ENCODE peak calls at places on chromosomes 12 and 14, in nine cellular contexts. One of them, this sample, is unnamed.

GRCh38 chr12:117907108-117907689 is 61.6 kb downstream of the KSR2 start:
- DNase-seq in brain microvascular endothelial cell: no peak
- DNase-seq in AG09319: no peak
- DNase-seq in body of pancreas: peak
- DNase-seq in heart left ventricle: no peak
- DNase-seq in AG04450: no peak
- DNase-seq in CD4-positive, alpha-beta T cell: no peak
- DNase-seq in left ventricle myocardium inferior: no peak
- DNase-seq in right atrium auricular region: no peak
- DNase-seq in this sample: no peak

GRCh38 chr12:12047682-12048081 is 23.1 kb upstream of the BCL2L14 start:
- DNase-seq in brain microvascular endothelial cell: no peak
- DNase-seq in AG09319: no peak
- DNase-seq in body of pancreas: no peak
- DNase-seq in heart left ventricle: no peak
- DNase-seq in AG04450: no peak
- DNase-seq in CD4-positive, alpha-beta T cell: no peak
- DNase-seq in left ventricle myocardium inferior: no peak
- DNase-seq in right atrium auricular region: no peak
- DNase-seq in this sample: no peak

GRCh38 chr12:31715283-31715825 is 13.5 kb downstream of the AMN1 start:
- DNase-seq in brain microvascular endothelial cell: no peak
- DNase-seq in AG09319: no peak
- DNase-seq in body of pancreas: no peak
- DNase-seq in heart left ventricle: no peak
- DNase-seq in AG04450: no peak
- DNase-seq in CD4-positive, alpha-beta T cell: no peak
- DNase-seq in left ventricle myocardium inferior: no peak
- DNase-seq in right atrium auricular region: no peak
- DNase-seq in this sample: no peak

GRCh38 chr14:74492413-74493342 is at the start of gene NPC2:
- DNase-seq in brain microvascular endothelial cell: no peak
- DNase-seq in AG09319: no peak
- DNase-seq in body of pancreas: no peak
- DNase-seq in heart left ventricle: no peak
- DNase-seq in AG04450: no peak
- DNase-seq in CD4-positive, alpha-beta T cell: no peak
- DNase-seq in left ventricle myocardium inferior: no peak
- DNase-seq in right atrium auricular region: no peak
- DNase-seq in this sample: no peak

GRCh38 chr12:52691076-52691764 is 11.0 kb upstream of the KRT1 start:
- DNase-seq in brain microvascular endothelial cell: no peak
- DNase-seq in AG09319: no peak
- DNase-seq in body of pancreas: peak
- DNase-seq in heart left ventricle: no peak
- DNase-seq in AG04450: no peak
- DNase-seq in CD4-positive, alpha-beta T cell: peak
- DNase-seq in left ventricle myocardium inferior: no peak
- DNase-seq in right atrium auricular region: no peak
- DNase-seq in this sample: no peak

GRCh38 chr12:26841085-26841484 is 8.1 kb upstream of the ITPR2 start:
- DNase-seq in brain microvascular endothelial cell: no peak
- DNase-seq in AG09319: no peak
- DNase-seq in body of pancreas: no peak
- DNase-seq in heart left ventricle: no peak
- DNase-seq in AG04450: no peak
- DNase-seq in CD4-positive, alpha-beta T cell: no peak
- DNase-seq in left ventricle myocardium inferior: no peak
- DNase-seq in right atrium auricular region: no peak
- DNase-seq in this sample: no peak

GRCh38 chr14:75736845-75737485 is 75.9 kb downstream of the TTLL5 start:
- DNase-seq in brain microvascular endothelial cell: no peak
- DNase-seq in AG09319: no peak
- DNase-seq in body of pancreas: no peak
- DNase-seq in heart left ventricle: no peak
- DNase-seq in AG04450: no peak
- DNase-seq in CD4-positive, alpha-beta T cell: no peak
- DNase-seq in left ventricle myocardium inferior: no peak
- DNase-seq in right atrium auricular region: no peak
- DNase-seq in this sample: no peak

GRCh38 chr12:2646341-2646740 is 148.4 kb upstream of the FKBP4 start:
- DNase-seq in brain microvascular endothelial cell: no peak
- DNase-seq in AG09319: no peak
- DNase-seq in body of pancreas: no peak
- DNase-seq in heart left ventricle: no peak
- DNase-seq in AG04450: no peak
- DNase-seq in CD4-positive, alpha-beta T cell: peak
- DNase-seq in left ventricle myocardium inferior: no peak
- DNase-seq in right atrium auricular region: no peak
- DNase-seq in this sample: no peak

GRCh38 chr14:76882646-76883045 is 56.4 kb downstream of the LRRC74A start:
- DNase-seq in brain microvascular endothelial cell: no peak
- DNase-seq in AG09319: peak
- DNase-seq in body of pancreas: no peak
- DNase-seq in heart left ventricle: no peak
- DNase-seq in AG04450: no peak
- DNase-seq in CD4-positive, alpha-beta T cell: no peak
- DNase-seq in left ventricle myocardium inferior: no peak
- DNase-seq in right atrium auricular region: no peak
- DNase-seq in this sample: no peak

GRCh38 chr14:41144370-41144769 is 462.3 kb upstream of the LRFN5 start:
- DNase-seq in brain microvascular endothelial cell: no peak
- DNase-seq in AG09319: no peak
- DNase-seq in body of pancreas: no peak
- DNase-seq in heart left ventricle: no peak
- DNase-seq in AG04450: no peak
- DNase-seq in CD4-positive, alpha-beta T cell: no peak
- DNase-seq in left ventricle myocardium inferior: no peak
- DNase-seq in right atrium auricular region: no peak
- DNase-seq in this sample: no peak

GRCh38 chr12:107264667-107265066 is 171.3 kb upstream of the CRY1 start:
- DNase-seq in brain microvascular endothelial cell: no peak
- DNase-seq in AG09319: no peak
- DNase-seq in body of pancreas: no peak
- DNase-seq in heart left ventricle: no peak
- DNase-seq in AG04450: no peak
- DNase-seq in CD4-positive, alpha-beta T cell: no peak
- DNase-seq in left ventricle myocardium inferior: no peak
- DNase-seq in right atrium auricular region: no peak
- DNase-seq in this sample: no peak

GRCh38 chr12:131095826-131096680 is 142.3 kb downstream of the ADGRD1 start:
- DNase-seq in brain microvascular endothelial cell: no peak
- DNase-seq in AG09319: no peak
- DNase-seq in body of pancreas: no peak
- DNase-seq in heart left ventricle: peak
- DNase-seq in AG04450: no peak
- DNase-seq in CD4-positive, alpha-beta T cell: peak
- DNase-seq in left ventricle myocardium inferior: no peak
- DNase-seq in right atrium auricular region: no peak
- DNase-seq in this sample: no peak

GRCh38 chr12:4228122-4228580 is 45.4 kb upstream of the CCND2 start:
- DNase-seq in brain microvascular endothelial cell: no peak
- DNase-seq in AG09319: no peak
- DNase-seq in body of pancreas: no peak
- DNase-seq in heart left ventricle: no peak
- DNase-seq in AG04450: no peak
- DNase-seq in CD4-positive, alpha-beta T cell: no peak
- DNase-seq in left ventricle myocardium inferior: no peak
- DNase-seq in right atrium auricular region: no peak
- DNase-seq in this sample: no peak

GRCh38 chr14:67133595-67134441 is 55.4 kb upstream of the GARIN2 start:
- DNase-seq in brain microvascular endothelial cell: no peak
- DNase-seq in AG09319: no peak
- DNase-seq in body of pancreas: no peak
- DNase-seq in heart left ventricle: no peak
- DNase-seq in AG04450: no peak
- DNase-seq in CD4-positive, alpha-beta T cell: no peak
- DNase-seq in left ventricle myocardium inferior: no peak
- DNase-seq in right atrium auricular region: no peak
- DNase-seq in this sample: no peak

GRCh38 chr12:24853588-24853987 is 95.3 kb downstream of the BCAT1 start:
- DNase-seq in brain microvascular endothelial cell: no peak
- DNase-seq in AG09319: no peak
- DNase-seq in body of pancreas: no peak
- DNase-seq in heart left ventricle: no peak
- DNase-seq in AG04450: peak
- DNase-seq in CD4-positive, alpha-beta T cell: no peak
- DNase-seq in left ventricle myocardium inferior: no peak
- DNase-seq in right atrium auricular region: no peak
- DNase-seq in this sample: no peak

GRCh38 chr12:24851341-24851740 is 97.6 kb downstream of the BCAT1 start:
- DNase-seq in brain microvascular endothelial cell: no peak
- DNase-seq in AG09319: no peak
- DNase-seq in body of pancreas: no peak
- DNase-seq in heart left ventricle: no peak
- DNase-seq in AG04450: no peak
- DNase-seq in CD4-positive, alpha-beta T cell: no peak
- DNase-seq in left ventricle myocardium inferior: no peak
- DNase-seq in right atrium auricular region: no peak
- DNase-seq in this sample: no peak

GRCh38 chr12:24851816-24852337 is 97.0 kb downstream of the BCAT1 start:
- DNase-seq in brain microvascular endothelial cell: no peak
- DNase-seq in AG09319: no peak
- DNase-seq in body of pancreas: no peak
- DNase-seq in heart left ventricle: no peak
- DNase-seq in AG04450: no peak
- DNase-seq in CD4-positive, alpha-beta T cell: no peak
- DNase-seq in left ventricle myocardium inferior: no peak
- DNase-seq in right atrium auricular region: no peak
- DNase-seq in this sample: no peak

GRCh38 chr12:24853094-24853493 is 95.8 kb downstream of the BCAT1 start:
- DNase-seq in brain microvascular endothelial cell: no peak
- DNase-seq in AG09319: no peak
- DNase-seq in body of pancreas: no peak
- DNase-seq in heart left ventricle: no peak
- DNase-seq in AG04450: no peak
- DNase-seq in CD4-positive, alpha-beta T cell: no peak
- DNase-seq in left ventricle myocardium inferior: no peak
- DNase-seq in right atrium auricular region: no peak
- DNase-seq in this sample: no peak

DNA sequence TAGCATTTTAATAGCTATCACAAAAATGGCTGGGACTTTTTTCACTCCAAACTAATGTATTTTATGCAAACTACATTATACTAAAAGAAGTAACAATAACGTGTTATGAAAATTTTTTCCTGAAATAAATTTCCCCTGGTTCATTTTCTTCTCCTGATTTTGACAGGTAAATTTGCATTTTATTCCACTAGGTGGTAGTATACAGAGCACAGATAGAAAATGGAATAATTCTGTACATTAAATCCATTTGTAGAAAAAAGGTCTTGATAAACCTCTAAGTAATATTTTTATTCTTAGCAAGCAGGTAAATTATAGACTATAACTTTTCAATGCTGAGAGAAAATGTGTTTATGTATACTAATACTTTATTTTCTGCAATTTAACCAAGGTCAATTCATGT is 96.5 kb downstream of the BCAT1 start:
- DNase-seq in brain microvascular endothelial cell: no peak
- DNase-seq in AG09319: no peak
- DNase-seq in body of pancreas: no peak
- DNase-seq in heart left ventricle: no peak
- DNase-seq in AG04450: no peak
- DNase-seq in CD4-positive, alpha-beta T cell: no peak
- DNase-seq in left ventricle myocardium inferior: no peak
- DNase-seq in right atrium auricular region: no peak
- DNase-seq in this sample: no peak
- TF ChIP-seq CTCF in brain microvascular endothelial cell: peak
- TF ChIP-seq CTCF in AG09319: peak
- TF ChIP-seq CTCF in body of pancreas: peak
- TF ChIP-seq CTCF in heart left ventricle: no peak
- TF ChIP-seq CTCF in AG04450: peak
- TF ChIP-seq CTCF in CD4-positive, alpha-beta T cell: peak
- TF ChIP-seq CTCF in left ventricle myocardium inferior: peak
- TF ChIP-seq CTCF in right atrium auricular region: peak
- TF ChIP-seq CTCF in this sample: peak

GRCh38 chr12:6620885-6621274 is 13.7 kb upstream of the CHD4 start:
- DNase-seq in brain microvascular endothelial cell: no peak
- DNase-seq in AG09319: no peak
- DNase-seq in body of pancreas: no peak
- DNase-seq in heart left ventricle: no peak
- DNase-seq in AG04450: no peak
- DNase-seq in CD4-positive, alpha-beta T cell: no peak
- DNase-seq in left ventricle myocardium inferior: no peak
- DNase-seq in right atrium auricular region: no peak
- DNase-seq in this sample: no peak

GRCh38 chr12:6615802-6616201 is 8.6 kb upstream of the CHD4 start:
- DNase-seq in brain microvascular endothelial cell: no peak
- DNase-seq in AG09319: no peak
- DNase-seq in body of pancreas: no peak
- DNase-seq in heart left ventricle: no peak
- DNase-seq in AG04450: no peak
- DNase-seq in CD4-positive, alpha-beta T cell: no peak
- DNase-seq in left ventricle myocardium inferior: no peak
- DNase-seq in right atrium auricular region: no peak
- DNase-seq in this sample: no peak

GRCh38 chr12:6618483-6618882 is 11.3 kb upstream of the CHD4 start:
- DNase-seq in brain microvascular endothelial cell: no peak
- DNase-seq in AG09319: no peak
- DNase-seq in body of pancreas: no peak
- DNase-seq in heart left ventricle: no peak
- DNase-seq in AG04450: no peak
- DNase-seq in CD4-positive, alpha-beta T cell: no peak
- DNase-seq in left ventricle myocardium inferior: no peak
- DNase-seq in right atrium auricular region: no peak
- DNase-seq in this sample: no peak

GRCh38 chr12:6614513-6615177 is 7.5 kb upstream of the CHD4 start:
- DNase-seq in brain microvascular endothelial cell: no peak
- DNase-seq in AG09319: no peak
- DNase-seq in body of pancreas: no peak
- DNase-seq in heart left ventricle: no peak
- DNase-seq in AG04450: no peak
- DNase-seq in CD4-positive, alpha-beta T cell: no peak
- DNase-seq in left ventricle myocardium inferior: no peak
- DNase-seq in right atrium auricular region: no peak
- DNase-seq in this sample: no peak

GRCh38 chr12:6620137-6620884 is 13.1 kb upstream of the CHD4 start:
- DNase-seq in brain microvascular endothelial cell: no peak
- DNase-seq in AG09319: no peak
- DNase-seq in body of pancreas: peak
- DNase-seq in heart left ventricle: no peak
- DNase-seq in AG04450: no peak
- DNase-seq in CD4-positive, alpha-beta T cell: peak
- DNase-seq in left ventricle myocardium inferior: no peak
- DNase-seq in right atrium auricular region: no peak
- DNase-seq in this sample: no peak
- TF ChIP-seq CTCF in brain microvascular endothelial cell: peak
- TF ChIP-seq CTCF in AG09319: peak
- TF ChIP-seq CTCF in body of pancreas: peak
- TF ChIP-seq CTCF in heart left ventricle: peak
- TF ChIP-seq CTCF in AG04450: peak
- TF ChIP-seq CTCF in CD4-positive, alpha-beta T cell: peak
- TF ChIP-seq CTCF in left ventricle myocardium inferior: peak
- TF ChIP-seq CTCF in right atrium auricular region: peak
- TF ChIP-seq CTCF in this sample: peak

GRCh38 chr14:64478634-64479250 is 13.4 kb downstream of the AKAP5 start:
- DNase-seq in brain microvascular endothelial cell: peak
- DNase-seq in AG09319: no peak
- DNase-seq in body of pancreas: no peak
- DNase-seq in heart left ventricle: no peak
- DNase-seq in AG04450: no peak
- DNase-seq in CD4-positive, alpha-beta T cell: no peak
- DNase-seq in left ventricle myocardium inferior: no peak
- DNase-seq in right atrium auricular region: no peak
- DNase-seq in this sample: no peak
- TF ChIP-seq CTCF in brain microvascular endothelial cell: peak
- TF ChIP-seq CTCF in AG09319: peak
- TF ChIP-seq CTCF in body of pancreas: peak
- TF ChIP-seq CTCF in heart left ventricle: peak
- TF ChIP-seq CTCF in AG04450: peak
- TF ChIP-seq CTCF in CD4-positive, alpha-beta T cell: peak
- TF ChIP-seq CTCF in left ventricle myocardium inferior: peak
- TF ChIP-seq CTCF in right atrium auricular region: peak
- TF ChIP-seq CTCF in this sample: no peak

GRCh38 chr12:125038976-125039625 is 26.1 kb upstream of the AACS start:
- DNase-seq in brain microvascular endothelial cell: no peak
- DNase-seq in AG09319: no peak
- DNase-seq in body of pancreas: no peak
- DNase-seq in heart left ventricle: no peak
- DNase-seq in AG04450: no peak
- DNase-seq in CD4-positive, alpha-beta T cell: no peak
- DNase-seq in left ventricle myocardium inferior: no peak
- DNase-seq in right atrium auricular region: no peak
- DNase-seq in this sample: no peak
- TF ChIP-seq CTCF in brain microvascular endothelial cell: peak
- TF ChIP-seq CTCF in AG09319: no peak
- TF ChIP-seq CTCF in body of pancreas: no peak
- TF ChIP-seq CTCF in heart left ventricle: no peak
- TF ChIP-seq CTCF in AG04450: peak
- TF ChIP-seq CTCF in CD4-positive, alpha-beta T cell: no peak
- TF ChIP-seq CTCF in left ventricle myocardium inferior: no peak
- TF ChIP-seq CTCF in right atrium auricular region: no peak
- TF ChIP-seq CTCF in this sample: no peak

This sample was measured in AG09309.